ENCODE peak calls at places on chromosome 13, in four cellular contexts. L is A549, X is GM12878, Q is K562. H is an unnamed sample.

GRCh38 chr13:44193731-44194130 is 179.9 kb upstream of the SERP2 start:
- DNase-seq in L (no peak), X (no peak), Q (no peak), H (no peak)

GRCh38 chr13:38348890-38349289 is 761 bp upstream of the UFM1 start:
- DNase-seq in L (peak; percentile 9), X (no peak), Q (peak; percentile 23), H (no peak)

GRCh38 chr13:70985371-70985770 is 877.1 kb upstream of the KLHL1 start:
- DNase-seq in L (no peak), X (no peak), Q (no peak), H (no peak)

GRCh38 chr13:101846701-101847100 is 394.2 kb downstream of the ITGBL1 start:
- DNase-seq in L (no peak), X (no peak), Q (no peak), H (no peak)

GRCh38 chr13:93262729-93263128 is 36.1 kb downstream of the GPC6 start:
- DNase-seq in L (no peak), X (no peak), Q (peak; percentile 32), H (no peak)

GRCh38 chr13:113164492-113164891 is 6.0 kb downstream of the PROZ start:
- DNase-seq in L (no peak), X (no peak), Q (no peak), H (no peak)

GRCh38 chr13:113942591-113943103 is 31.2 kb downstream of the C13orf46 start:
- DNase-seq in L (no peak), X (no peak), Q (no peak), H (no peak)

GRCh38 chr13:45206340-45206739 is 5.5 kb upstream of the KCTD4 start:
- DNase-seq in L (peak; percentile 28), X (peak; percentile 21), Q (no peak), H (no peak)

GRCh38 chr13:43448605-43449004 is 338.2 kb downstream of the ENOX1 start:
- DNase-seq in L (no peak), X (no peak), Q (no peak), H (no peak)

GRCh38 chr13:66305960-66306617 is 924.0 kb downstream of the PCDH9 start:
- DNase-seq in L (no peak), X (no peak), Q (no peak), H (no peak)

GRCh38 chr13:113843063-113843654 is 20.7 kb downstream of the GAS6 start:
- DNase-seq in L (no peak), X (no peak), Q (no peak), H (no peak)

GRCh38 chr13:112838038-112838965 is 130.7 kb upstream of the MCF2L start:
- DNase-seq in L (no peak), X (no peak), Q (no peak), H (no peak)

GRCh38 chr13:94112227-94112626 is 367.3 kb downstream of the DCT start:
- DNase-seq in L (no peak), X (no peak), Q (no peak), H (peak; percentile 28)

GRCh38 chr13:111937763-111938375 is 129.1 kb upstream of the SOX1 start:
- DNase-seq in L (no peak), X (no peak), Q (no peak), H (no peak)

GRCh38 chr13:23866420-23867026 is 22.7 kb downstream of the MIPEP start:
- DNase-seq in L (no peak), X (no peak), Q (peak; percentile 86), H (no peak)

GRCh38 chr13:27792393-27793218 is at the start of gene GSX1:
- DNase-seq in L (peak; percentile 13), X (no peak), Q (peak; percentile 21), H (peak; percentile 18)

GRCh38 chr13:99978781-99979452 is 2.7 kb upstream of the ZIC2 start:
- DNase-seq in L (no peak), X (no peak), Q (no peak), H (no peak)

GRCh38 chr13:79241697-79242096 is 164.4 kb downstream of the RBM26 start:
- DNase-seq in L (no peak), X (no peak), Q (no peak), H (no peak)

GRCh38 chr13:79245937-79246574 is 160.0 kb downstream of the RBM26 start:
- DNase-seq in L (no peak), X (peak; percentile 16), Q (no peak), H (no peak)

DNA sequence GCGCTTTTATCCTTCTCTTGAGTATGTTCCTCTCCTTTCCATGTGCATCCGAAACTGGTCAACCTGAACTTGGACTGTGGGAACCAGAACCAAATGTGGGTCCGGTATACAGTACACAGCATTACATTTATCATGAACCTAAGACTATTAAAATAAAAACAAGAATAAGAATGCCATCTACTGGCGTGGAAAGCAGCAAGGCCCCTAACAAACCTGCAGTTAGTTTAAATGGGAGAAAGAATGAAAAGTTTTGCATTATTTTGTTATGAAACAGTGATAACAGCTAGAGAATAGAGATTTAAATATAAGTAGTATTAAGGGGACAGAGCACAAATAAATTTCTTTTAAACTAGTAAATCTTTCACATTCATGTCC is 159.5 kb downstream of the RBM26 start:
- DNase-seq in L (no peak), X (no peak), Q (no peak), H (no peak)
- TF ChIP-seq POLR2AphosphoS2 in L (no peak), X (no peak), Q (no peak), H (no peak)

DNA sequence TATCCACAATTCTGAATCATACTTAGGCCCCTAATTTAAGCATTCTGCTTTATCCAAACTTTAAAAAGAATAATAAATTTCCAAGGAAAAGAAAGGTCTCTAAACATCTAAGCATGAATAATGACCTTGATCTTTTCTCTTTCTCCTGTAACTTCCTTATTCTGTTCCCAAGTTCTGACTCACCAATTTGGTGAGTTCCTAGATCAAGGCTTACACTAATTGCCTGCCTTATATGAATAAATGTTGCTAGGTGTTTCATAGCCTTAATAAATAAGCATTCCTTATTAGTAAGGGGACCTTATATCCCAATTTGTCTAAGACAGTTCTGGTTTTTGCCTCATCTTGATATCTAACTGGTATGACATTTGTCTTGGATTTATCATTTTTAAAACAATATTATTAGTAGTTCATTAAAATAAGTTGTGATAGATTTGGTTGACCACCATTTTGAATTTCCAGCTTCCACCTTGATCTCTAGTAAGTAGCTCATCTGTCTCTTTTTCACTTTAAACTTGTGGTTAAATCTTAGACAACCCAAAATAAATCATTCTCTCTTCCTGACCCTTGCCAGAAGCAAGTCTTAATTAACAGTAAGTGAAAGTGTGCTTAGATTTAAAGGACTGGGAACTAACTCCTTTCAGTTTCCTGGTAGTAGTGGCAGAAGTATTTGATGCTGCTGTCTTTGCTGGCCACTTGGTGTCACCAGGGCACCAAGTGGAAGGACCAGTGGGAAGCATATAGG is 121.2 kb upstream of the MLNR start:
- DNase-seq in L (no peak), X (no peak), Q (peak; percentile 10), H (no peak)
- TF ChIP-seq POLR2AphosphoS2 in L (no peak), X (no peak), Q (no peak), H (no peak)

DNA sequence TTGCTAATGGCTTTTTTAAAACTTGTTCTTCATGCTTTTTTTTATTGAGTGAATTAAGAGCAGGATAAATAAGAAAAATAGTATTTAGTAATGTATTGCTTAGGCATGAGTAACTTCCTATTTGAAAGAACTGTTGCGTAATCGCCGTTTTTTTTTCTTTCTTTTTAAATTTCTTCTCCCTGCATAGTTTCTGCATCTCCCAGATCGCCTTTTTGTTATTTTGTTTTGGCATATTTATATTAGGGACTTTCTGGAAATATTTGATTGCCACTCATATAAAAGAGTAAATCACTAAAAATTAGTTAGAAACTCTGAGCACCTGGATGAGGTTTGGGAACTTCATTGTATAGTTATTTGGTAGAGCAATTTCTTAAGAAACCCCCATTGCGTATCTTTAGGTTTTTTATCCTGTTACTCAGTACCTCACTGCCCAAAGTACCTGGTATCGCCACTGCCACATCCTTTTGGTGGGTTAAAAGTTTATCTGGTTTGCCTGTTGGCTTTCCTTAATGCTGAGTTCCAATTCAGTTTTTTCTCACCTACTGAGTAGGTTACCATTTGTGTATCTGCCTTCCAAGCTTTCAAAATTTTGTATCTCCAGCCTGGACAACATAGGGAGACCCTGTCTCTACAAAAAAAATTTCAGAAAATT is 36.2 kb upstream of the LPAR6 start:
- DNase-seq in L (no peak), X (no peak), Q (no peak), H (no peak)
- TF ChIP-seq POLR2AphosphoS2 in L (no peak), X (no peak), Q (no peak), H (no peak)

GRCh38 chr13:110319397-110319773 is 12.3 kb downstream of the COL4A2 start:
- DNase-seq in L (no peak), X (no peak), Q (no peak), H (no peak)
- TF ChIP-seq POLR2AphosphoS2 in L (no peak), X (no peak), Q (no peak), H (no peak)

GRCh38 chr13:31038834-31039552 is 106.5 kb downstream of the TEX26 start:
- DNase-seq in L (no peak), X (peak; percentile 84), Q (no peak), H (no peak)
- TF ChIP-seq POLR2AphosphoS2 in L (no peak), X (no peak), Q (no peak), H (no peak)

GRCh38 chr13:77042566-77043177 is 15.7 kb upstream of the FBXL3 start:
- DNase-seq in L (no peak), X (no peak), Q (no peak), H (no peak)
- TF ChIP-seq POLR2AphosphoS2 in L (no peak), X (no peak), Q (no peak), H (no peak)

DNA sequence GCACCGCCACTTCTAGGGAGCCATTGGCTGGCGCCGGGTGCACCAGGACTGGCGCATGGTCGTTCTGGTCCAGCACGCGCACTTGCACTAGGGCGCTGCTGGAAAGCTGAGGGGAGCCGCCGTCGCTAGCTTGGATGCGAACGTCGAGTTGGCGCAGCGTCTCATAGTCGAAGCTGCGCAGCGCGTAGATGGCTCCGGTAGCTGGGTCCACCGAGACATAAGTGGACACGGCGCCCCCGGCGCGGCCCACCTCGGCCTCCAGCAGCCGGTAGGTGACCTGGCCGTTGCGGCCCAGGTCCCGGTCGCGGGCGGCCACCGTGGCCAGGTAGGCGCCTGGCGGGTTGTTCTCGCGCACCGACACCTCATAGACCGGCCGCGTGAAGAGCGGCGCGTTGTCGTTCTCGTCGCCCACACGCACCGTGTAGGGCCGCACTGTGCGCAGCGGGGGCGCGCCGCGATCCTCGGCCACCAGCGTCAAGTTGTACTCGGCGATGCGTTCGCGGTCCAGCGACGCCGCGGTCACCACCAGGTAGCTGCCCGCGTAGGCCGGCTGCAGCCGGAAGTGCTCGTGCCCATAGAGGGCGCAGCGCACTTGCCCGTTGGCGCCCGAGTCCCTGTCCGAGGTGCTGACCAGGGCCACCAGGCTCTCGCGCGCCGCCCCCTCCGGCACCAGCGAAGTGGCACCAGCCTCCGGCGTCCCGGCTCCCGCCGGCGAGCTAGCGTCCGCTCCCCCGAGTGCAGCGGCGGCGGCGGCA is 1.7 kb downstream of the PCDH8 start:
- DNase-seq in L (no peak), X (no peak), Q (no peak), H (no peak)
- TF ChIP-seq POLR2AphosphoS2 in L (no peak), X (no peak), Q (no peak), H (no peak)

GRCh38 chr13:20128459-20128927 is 32.4 kb downstream of the GJA3 start:
- DNase-seq in L (no peak), X (no peak), Q (no peak), H (peak; percentile 15)

GRCh38 chr13:20126460-20127262 is 34.2 kb downstream of the GJA3 start:
- DNase-seq in L (no peak), X (no peak), Q (no peak), H (no peak)

GRCh38 chr13:20127263-20127562 is 33.6 kb downstream of the GJA3 start:
- DNase-seq in L (no peak), X (no peak), Q (no peak), H (peak; percentile 9)

GRCh38 chr13:20129076-20129475 is 31.8 kb downstream of the GJA3 start:
- DNase-seq in L (no peak), X (no peak), Q (no peak), H (no peak)

GRCh38 chr13:20127563-20128458 is 33.0 kb downstream of the GJA3 start:
- DNase-seq in L (peak; percentile 21), X (no peak), Q (no peak), H (peak; percentile 53)
- TF ChIP-seq POLR2AphosphoS2 in L (no peak), X (no peak), Q (no peak), H (no peak)

GRCh38 chr13:88085036-88085435 is 413.9 kb downstream of the SLITRK5 start:
- DNase-seq in L (no peak), X (no peak), Q (no peak), H (no peak)

GRCh38 chr13:88086577-88086976 is 415.4 kb downstream of the SLITRK5 start:
- DNase-seq in L (no peak), X (no peak), Q (no peak), H (no peak)
- TF ChIP-seq POLR2AphosphoS2 in L (no peak), X (no peak), Q (no peak), H (no peak)